ENCODE peak calls at places on chromosomes 1 and 21, in eight cellular contexts. H is ecto neural progenitor cell; M is NB4; K is right atrium auricular region; W is mucosa of gallbladder; Z is naive B cell; R is NCI-H345; T is CD4-positive, alpha-beta memory T cell. L is an unnamed sample.

GRCh38 chr21:42336065-42336464 is 14.7 kb downstream of the TFF2 start:
- DNase-seq in H (no peak), M (no peak), K (no peak), W (no peak), Z (no peak), R (no peak), T (no peak), L (no peak)

GRCh38 chr21:26138615-26139257 is 31.8 kb downstream of the APP start:
- DNase-seq in H (no peak), M (no peak), K (no peak), W (no peak), Z (no peak), R (no peak), T (no peak), L (peak; percentile 36)

GRCh38 chr1:220804202-220804586 is 17.5 kb downstream of the MTARC1 start:
- DNase-seq in H (no peak), M (no peak), K (peak; percentile 30), W (no peak), Z (no peak), R (no peak), T (no peak), L (no peak)

GRCh38 chr1:25572708-25573590 is 29.5 kb downstream of the LDLRAP1 start:
- DNase-seq in H (peak; percentile 80), M (peak; percentile 57), K (no peak), W (peak; percentile 37), Z (no peak), R (peak; percentile 4), T (peak; percentile 37), L (peak; percentile 72)

GRCh38 chr1:63414691-63415090 is 47.3 kb downstream of the ALG6 start:
- DNase-seq in H (no peak), M (no peak), K (no peak), W (no peak), Z (no peak), R (no peak), T (no peak), L (no peak)

GRCh38 chr1:171645553-171646336 is 6.7 kb downstream of the MYOC start:
- DNase-seq in H (no peak), M (no peak), K (peak; percentile 77), W (peak; percentile 63), Z (no peak), R (no peak), T (no peak), L (peak; percentile 61)

GRCh38 chr1:53506355-53507050 is 47.3 kb downstream of the DMRTB1 start:
- DNase-seq in H (no peak), M (no peak), K (no peak), W (no peak), Z (no peak), R (no peak), T (no peak), L (no peak)

GRCh38 chr1:9561429-9561828 is 22.2 kb downstream of the SLC25A33 start:
- DNase-seq in H (no peak), M (peak; percentile 63), K (no peak), W (peak; percentile 26), Z (no peak), R (peak; percentile 39), T (peak; percentile 19), L (peak; percentile 45)

GRCh38 chr1:170241266-170241851 is 95.6 kb downstream of the NTMT2 start:
- DNase-seq in H (no peak), M (no peak), K (peak; percentile 60), W (no peak), Z (no peak), R (no peak), T (no peak), L (no peak)

GRCh38 chr1:38958967-38959366 is 17.3 kb upstream of the RHBDL2 start:
- DNase-seq in H (no peak), M (no peak), K (no peak), W (no peak), Z (no peak), R (no peak), T (no peak), L (no peak)

GRCh38 chr1:233440952-233441401 is 113.5 kb downstream of the MAP3K21 start:
- DNase-seq in H (peak; percentile 64), M (peak; percentile 67), K (no peak), W (peak; percentile 16), Z (no peak), R (peak; percentile 76), T (peak; percentile 29), L (no peak)

GRCh38 chr1:184387871-184388670 is 1.2 kb downstream of the C1orf21 start:
- DNase-seq in H (peak; percentile 57), M (peak; percentile 32), K (peak; percentile 63), W (peak; percentile 38), Z (no peak), R (peak; percentile 49), T (peak; percentile 20), L (peak; percentile 53)

GRCh38 chr1:90122679-90123340 is 127.9 kb downstream of the ZNF326 start:
- DNase-seq in H (no peak), M (no peak), K (no peak), W (no peak), Z (no peak), R (peak; percentile 65), T (no peak), L (no peak)

GRCh38 chr1:175338447-175339135 is 146.0 kb upstream of the KIAA0040 start:
- DNase-seq in H (peak; percentile 80), M (peak; percentile 46), K (no peak), W (no peak), Z (peak; percentile 33), R (no peak), T (peak; percentile 45), L (peak; percentile 25)

GRCh38 chr1:234721476-234722266 is 111.7 kb upstream of the IRF2BP2 start:
- DNase-seq in H (no peak), M (peak; percentile 58), K (peak; percentile 86), W (peak; percentile 73), Z (no peak), R (no peak), T (no peak), L (peak; percentile 54)

GRCh38 chr1:184214128-184214527 is 162.6 kb downstream of the TSEN15 start:
- DNase-seq in H (no peak), M (no peak), K (no peak), W (peak; percentile 26), Z (no peak), R (no peak), T (no peak), L (no peak)

GRCh38 chr1:8194481-8195227 is 123.3 kb upstream of the SLC45A1 start:
- DNase-seq in H (no peak), M (no peak), K (no peak), W (no peak), Z (no peak), R (no peak), T (no peak), L (no peak)

GRCh38 chr1:178572604-178573003 is 59.7 kb downstream of the TEX35 start:
- DNase-seq in H (no peak), M (no peak), K (no peak), W (no peak), Z (no peak), R (no peak), T (no peak), L (no peak)

GRCh38 chr1:79197421-79197820 is 190.9 kb upstream of the ADGRL4 start:
- DNase-seq in H (no peak), M (peak; percentile 1), K (no peak), W (no peak), Z (no peak), R (no peak), T (no peak), L (no peak)

GRCh38 chr1:79815115-79815514 is 808.6 kb upstream of the ADGRL4 start:
- DNase-seq in H (no peak), M (no peak), K (no peak), W (no peak), Z (no peak), R (no peak), T (no peak), L (no peak)